ENCODE peak calls at places on chromosomes 3 and 15, in seven cellular contexts. V is ovary, G is sigmoid colon, L is H1, R is tibial nerve, E is transverse colon, O is HepG2. T is an unnamed sample. For H3K27me3, the result is how much of the 10 kb centered on the place peaks cover.

GRCh38 chr15:81865850-81866537 is 179.8 kb downstream of the MEX3B start:
- DNase-seq in O (no peak), V (no peak), G (no peak), E (no peak), R (no peak), L (no peak), T (no peak)

GRCh38 chr3:29889230-29889629 is 608.4 kb downstream of the RBMS3 start:
- DNase-seq in R (no peak), G (no peak), V (no peak), O (no peak), E (no peak), L (no peak), T (no peak)

GRCh38 chr15:33675246-33675645 is 293.1 kb upstream of the CHRM5 start:
- DNase-seq in O (no peak), G (no peak), E (no peak), R (peak), V (no peak), L (no peak), T (no peak)

GRCh38 chr15:71410347-71410746 is 295.1 kb downstream of the THSD4 start:
- DNase-seq in O (no peak), R (no peak), G (no peak), E (peak), V (no peak), L (no peak), T (no peak)

GRCh38 chr15:90560229-90560771 is 30.6 kb downstream of the CRTC3 start:
- DNase-seq in L (no peak), E (peak), O (no peak), G (peak), R (peak), V (peak), T (peak)

GRCh38 chr3:96678325-96678724 is 136.1 kb upstream of the EPHA6 start:
- DNase-seq in V (no peak), E (no peak), G (no peak), R (no peak), O (no peak), L (no peak), T (no peak)

GRCh38 chr15:88397506-88397905 is 69.7 kb downstream of the MRPL46 start:
- DNase-seq in O (no peak), R (no peak), G (no peak), E (no peak), L (no peak), V (no peak), T (peak)

GRCh38 chr15:47599806-47600205 is 117.5 kb upstream of the SEMA6D start:
- DNase-seq in G (no peak), V (no peak), R (no peak), O (no peak), L (no peak), E (no peak), T (no peak)

GRCh38 chr15:61558172-61559146 is 329.4 kb upstream of the RORA start:
- DNase-seq in L (no peak), G (no peak), V (no peak), E (no peak), O (no peak), R (peak), T (no peak)

DNA sequence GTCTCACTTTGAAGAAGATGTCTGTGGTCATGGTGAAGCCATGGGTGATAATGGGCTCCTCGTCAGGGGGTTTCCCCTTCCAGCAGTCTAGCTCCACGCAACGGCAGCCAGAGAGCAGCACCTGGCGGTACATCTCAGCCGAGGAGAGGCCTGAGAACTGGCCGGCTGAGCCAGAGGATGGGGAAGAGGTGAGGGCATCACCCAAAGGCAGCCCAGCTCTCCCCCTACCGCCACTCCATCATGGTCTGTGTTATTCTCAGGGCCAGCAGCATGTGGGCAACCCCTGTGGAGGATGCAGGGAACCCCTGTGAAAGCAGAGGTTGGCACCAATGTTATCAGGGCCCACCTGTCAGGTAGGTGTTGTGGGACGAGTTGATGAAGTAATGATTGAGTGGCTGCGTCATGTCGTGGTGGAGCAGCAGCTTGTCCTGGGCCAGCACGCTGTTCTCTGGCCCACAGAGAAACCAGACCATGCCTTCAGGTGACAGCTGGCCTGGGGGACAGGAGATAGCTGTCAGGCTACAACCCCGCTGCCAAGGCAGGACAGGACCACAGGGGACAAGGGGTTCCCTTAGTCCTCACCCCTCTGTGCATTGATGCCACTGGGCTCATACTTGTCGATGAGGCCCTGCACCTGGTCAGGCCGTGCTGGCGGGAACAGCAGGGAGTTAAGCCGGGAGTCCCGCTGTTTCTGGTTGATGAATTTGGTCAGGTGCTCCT is 9.4 kb downstream of the PLCB2 start:
- DNase-seq in E (no peak), R (no peak), L (no peak), G (no peak), O (no peak), V (no peak), T (no peak)
- H3K27me3 ChIP-seq in E (under half), R (under half), L (under half), G (under half), O (under half), V (under half), T (under half)

GRCh38 chr3:123320224-123320623 is 118.5 kb downstream of the SEC22A start:
- DNase-seq in G (no peak), L (no peak), R (no peak), V (no peak), E (no peak), O (no peak), T (no peak)
- TF ChIP-seq EP300 in G (no peak), L (no peak), R (no peak), V (no peak), E (no peak), O (no peak), T (no peak)

GRCh38 chr3:61761694-61762430 is 200.5 kb downstream of the PTPRG start:
- DNase-seq in L (no peak), G (no peak), V (no peak), R (no peak), O (no peak), E (no peak), T (no peak)

GRCh38 chr3:61769266-61769665 is 207.9 kb downstream of the PTPRG start:
- DNase-seq in L (no peak), O (no peak), G (no peak), R (no peak), V (no peak), E (no peak), T (no peak)

GRCh38 chr3:61768284-61769012 is 207.1 kb downstream of the PTPRG start:
- DNase-seq in L (no peak), R (no peak), G (no peak), O (no peak), V (no peak), E (peak), T (no peak)

GRCh38 chr3:61765109-61765876 is 203.9 kb downstream of the PTPRG start:
- DNase-seq in E (no peak), R (no peak), V (no peak), O (no peak), G (no peak), L (no peak), T (no peak)
- H3K27ac ChIP-seq in E (no peak), R (no peak), V (no peak), O (no peak), G (no peak), L (no peak), T (no peak)

DNA sequence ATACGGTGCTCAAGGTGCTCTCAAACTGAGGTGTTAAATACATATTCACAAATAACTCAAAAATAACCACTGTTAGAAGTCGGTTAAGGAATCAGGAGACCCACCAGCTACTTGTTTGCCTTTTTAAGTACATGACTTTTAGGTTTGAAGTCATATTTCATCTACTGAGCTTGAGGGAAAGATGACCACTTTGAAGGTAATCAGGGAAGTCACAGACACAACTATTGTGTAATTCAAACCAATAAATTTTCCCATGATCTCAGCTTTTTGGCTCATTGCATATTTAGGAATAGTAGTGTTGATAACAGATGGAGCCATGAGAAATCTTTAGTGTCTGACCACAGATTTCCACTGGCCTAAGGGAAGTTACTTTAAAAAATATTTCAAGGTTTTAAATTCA is 1.3 kb upstream of the RSRC1 start:
- DNase-seq in E (no peak), V (no peak), R (no peak), G (no peak), L (no peak), O (no peak), T (no peak)
- H3K27me3 ChIP-seq in E (half or more), V (under half), R (under half), G (half or more), L (half or more), O (under half), T (under half)

GRCh38 chr15:75822685-75823278 is 20.5 kb upstream of the UBE2Q2 start:
- DNase-seq in V (no peak), L (no peak), R (no peak), E (no peak), G (no peak), O (no peak), T (no peak)
- TF ChIP-seq EP300 in V (no peak), L (no peak), R (no peak), E (no peak), G (no peak), O (no peak), T (no peak)

GRCh38 chr3:75650191-75650590 is 13.9 kb upstream of the FRG2C start:
- DNase-seq in O (no peak), G (no peak), L (no peak), E (no peak), R (no peak), V (no peak), T (peak)
- H3K27ac ChIP-seq in O (no peak), G (no peak), L (no peak), E (no peak), R (no peak), V (no peak), T (no peak)